ENCODE peak calls at places on chromosomes 16 and 17, in six cellular contexts. E is right lobe of liver, G is HFFc6, I is left ventricle myocardium inferior, V is substantia nigra, Q is SHP77. Z is an unnamed sample.

GRCh38 chr16:15506441-15506840 is 72.1 kb downstream of the BMERB1 start:
- DNase-seq in E (no peak), G (no peak), I (no peak), V (no peak), Q (no peak), Z (no peak)

GRCh38 chr17:76775021-76775420 is 37.1 kb downstream of the MFSD11 start:
- DNase-seq in E (no peak), G (no peak), I (no peak), V (no peak), Q (no peak), Z (no peak)

GRCh38 chr16:75502916-75503605 is 7.8 kb upstream of the CHST6 start:
- DNase-seq in E (no peak), G (no peak), I (no peak), V (no peak), Q (no peak), Z (no peak)

GRCh38 chr16:79843631-79844043 is 243.1 kb upstream of the MAF start:
- DNase-seq in E (no peak), G (no peak), I (no peak), V (no peak), Q (no peak), Z (no peak)

GRCh38 chr17:4987767-4988083 is 250 bp upstream of the CAMTA2 start:
- DNase-seq in E (no peak), G (no peak), I (no peak), V (no peak), Q (no peak), Z (no peak)

GRCh38 chr17:34623856-34624766 is 44.7 kb downstream of the TMEM132E start:
- DNase-seq in E (peak), G (no peak), I (no peak), V (no peak), Q (no peak), Z (no peak)

GRCh38 chr17:622356-622755 is 92.3 kb downstream of the VPS53 start:
- DNase-seq in E (no peak), G (peak), I (no peak), V (no peak), Q (no peak), Z (no peak)

GRCh38 chr16:83994087-83994486 is 26.0 kb downstream of the NECAB2 start:
- DNase-seq in E (no peak), G (peak), I (no peak), V (no peak), Q (no peak), Z (peak)

GRCh38 chr17:76376318-76377133 is 7.9 kb upstream of the SPHK1 start:
- DNase-seq in E (no peak), G (no peak), I (no peak), V (no peak), Q (no peak), Z (no peak)

GRCh38 chr17:28133562-28133970 is 91.1 kb downstream of the NLK start:
- DNase-seq in E (no peak), G (peak), I (no peak), V (no peak), Q (no peak), Z (no peak)

GRCh38 chr16:24852281-24852721 is 6.5 kb downstream of the SLC5A11 start:
- DNase-seq in E (no peak), G (no peak), I (no peak), V (peak), Q (no peak), Z (no peak)

GRCh38 chr16:1554826-1555445 is 21.5 kb downstream of the TMEM204 start:
- DNase-seq in E (no peak), G (no peak), I (no peak), V (no peak), Q (no peak), Z (no peak)

GRCh38 chr17:43755389-43755875 is 3.2 kb downstream of the SOST start:
- DNase-seq in E (no peak), G (no peak), I (no peak), V (no peak), Q (no peak), Z (no peak)

GRCh38 chr16:88087517-88087877 is 136.3 kb downstream of the BANP start:
- DNase-seq in E (peak), G (no peak), I (no peak), V (no peak), Q (no peak), Z (no peak)

GRCh38 chr17:82598256-82599011 is 49.8 kb downstream of the WDR45B start:
- DNase-seq in E (peak), G (no peak), I (no peak), V (no peak), Q (no peak), Z (no peak)